ENCODE peak calls at places on chromosomes 11 and 22, in ten cellular contexts. U is fibroblast of lung; M is iris pigment epithelial cell; A is DMS53; C is AG04449; E is central memory CD4-positive, alpha-beta T cell; Z is COLO829; T is NCI-H345; D is activated T-cell treated with anti-CD3 and anti-CD28 coated beads for 4 hours; L is anterior cingulate cortex. S is an unnamed sample.

GRCh38 chr11:60208146-60208895 is 25.4 kb upstream of the MS4A6A start:
- DNase-seq in U (no peak), M (no peak), A (no peak), C (no peak), E (no peak), Z (no peak), T (no peak), D (no peak), L (no peak), S (no peak)

GRCh38 chr11:10984250-10984649 is 126.4 kb upstream of the ZBED5 start:
- DNase-seq in U (no peak), M (no peak), A (no peak), C (no peak), E (no peak), Z (no peak), T (no peak), D (no peak), L (no peak), S (peak)

GRCh38 chr22:20863356-20863755 is 4.5 kb downstream of the SNAP29 start:
- DNase-seq in U (no peak), M (no peak), A (no peak), C (no peak), E (no peak), Z (no peak), T (no peak), D (no peak), L (no peak), S (no peak)

GRCh38 chr11:37967635-37968034 is 1369.6 kb upstream of the RAG2 start:
- DNase-seq in U (no peak), M (no peak), A (no peak), C (no peak), E (no peak), Z (no peak), T (no peak), D (no peak), L (no peak), S (no peak)

GRCh38 chr11:77361184-77361583 is 59.7 kb upstream of the GDPD4 start:
- DNase-seq in U (no peak), M (peak), A (no peak), C (peak), E (no peak), Z (no peak), T (no peak), D (no peak), L (no peak), S (no peak)

GRCh38 chr22:48303360-48303725 is 1524.3 kb downstream of the BRD1 start:
- DNase-seq in U (no peak), M (no peak), A (no peak), C (no peak), E (no peak), Z (no peak), T (no peak), D (no peak), L (no peak), S (no peak)

GRCh38 chr22:17867160-17867785 is 93.0 kb upstream of the BID start:
- DNase-seq in U (no peak), M (no peak), A (no peak), C (no peak), E (no peak), Z (peak), T (no peak), D (no peak), L (no peak), S (no peak)

GRCh38 chr11:112219476-112220232 is 6.6 kb upstream of the PTS start:
- DNase-seq in U (peak), M (peak), A (peak), C (no peak), E (peak), Z (peak), T (peak), D (peak), L (peak), S (peak)

GRCh38 chr22:45502215-45503070 is at the start of gene FBLN1:
- DNase-seq in U (peak), M (no peak), A (peak), C (no peak), E (no peak), Z (no peak), T (peak), D (no peak), L (no peak), S (no peak)

GRCh38 chr11:7204778-7205177 is 46.9 kb upstream of the SYT9 start:
- DNase-seq in U (no peak), M (peak), A (no peak), C (no peak), E (no peak), Z (no peak), T (no peak), D (no peak), L (no peak), S (no peak)

GRCh38 chr11:76614471-76615183 is 55.9 kb downstream of the LRRC32 start:
- DNase-seq in U (no peak), M (no peak), A (no peak), C (no peak), E (no peak), Z (no peak), T (no peak), D (no peak), L (no peak), S (no peak)

GRCh38 chr11:67307545-67308001 is 4.2 kb downstream of the SSH3 start:
- DNase-seq in U (no peak), M (no peak), A (no peak), C (no peak), E (no peak), Z (no peak), T (no peak), D (no peak), L (no peak), S (no peak)

GRCh38 chr11:44527476-44527875 is 38.0 kb upstream of the CD82 start:
- DNase-seq in U (no peak), M (no peak), A (no peak), C (no peak), E (no peak), Z (no peak), T (no peak), D (no peak), L (no peak), S (no peak)

GRCh38 chr11:117538731-117539130 is 211.1 kb downstream of the CEP164 start:
- DNase-seq in U (no peak), M (peak), A (no peak), C (no peak), E (no peak), Z (no peak), T (no peak), D (no peak), L (no peak), S (no peak)

GRCh38 chr11:62137276-62137861 is 13.6 kb downstream of the INCENP start:
- DNase-seq in U (no peak), M (no peak), A (no peak), C (no peak), E (no peak), Z (no peak), T (peak), D (no peak), L (no peak), S (no peak)

GRCh38 chr22:23219317-23219716 is 39.0 kb downstream of the BCR start:
- DNase-seq in U (no peak), M (no peak), A (peak), C (no peak), E (no peak), Z (no peak), T (no peak), D (no peak), L (no peak), S (no peak)

GRCh38 chr11:119974051-119974450 is 163.9 kb downstream of the TRIM29 start:
- DNase-seq in U (no peak), M (no peak), A (no peak), C (no peak), E (no peak), Z (no peak), T (no peak), D (no peak), L (no peak), S (no peak)